ENCODE peak calls at places on chromosomes 11 and 22, in four cellular contexts. K, G, D and Y are unnamed samples.

GRCh38 chr11:26286472-26287066 is 45.4 kb upstream of the ANO3 start:
- DNase-seq in G (no peak), K (peak; percentile 42), D (peak; percentile 24), Y (no peak)

GRCh38 chr11:122162095-122162494 is 46.1 kb upstream of the BLID start:
- DNase-seq in G (no peak), D (no peak), K (no peak), Y (no peak)

GRCh38 chr22:37328017-37328416 is 45.7 kb downstream of the CYTH4 start:
- DNase-seq in D (peak; percentile 88), G (no peak), K (peak; percentile 56), Y (no peak)

GRCh38 chr11:1205121-1205986 is 17.5 kb upstream of the MUC5B start:
- DNase-seq in G (peak; percentile 7), K (no peak), D (no peak), Y (no peak)

GRCh38 chr11:2533642-2534115 is 88.9 kb downstream of the KCNQ1 start:
- DNase-seq in G (peak; percentile 48), D (peak; percentile 90), K (peak; percentile 89), Y (no peak)

GRCh38 chr11:3136542-3137455 is 28.3 kb downstream of the OSBPL5 start:
- DNase-seq in D (no peak), G (no peak), K (no peak), Y (no peak)

GRCh38 chr22:38176170-38176741 is 5.4 kb downstream of the PLA2G6 start:
- DNase-seq in G (no peak), K (peak; percentile 82), D (peak; percentile 88), Y (no peak)

GRCh38 chr11:47573321-47573720 is 5.4 kb downstream of the KBTBD4 start:
- DNase-seq in K (no peak), G (no peak), D (no peak), Y (no peak)

GRCh38 chr11:104033134-104033533 is 3.3 kb upstream of the DDI1 start:
- DNase-seq in G (no peak), D (peak; percentile 76), K (peak; percentile 87), Y (no peak)

GRCh38 chr11:128343870-128344269 is 243.5 kb downstream of the ETS1 start:
- DNase-seq in G (no peak), K (no peak), D (no peak), Y (no peak)

GRCh38 chr11:122101625-122102291 is 14.3 kb downstream of the BLID start:
- DNase-seq in K (peak; percentile 89), D (peak; percentile 88), G (peak; percentile 41), Y (no peak)

GRCh38 chr11:102367364-102367763 is 20.4 kb downstream of the BIRC2 start:
- DNase-seq in G (no peak), D (no peak), K (peak; percentile 43), Y (no peak)

GRCh38 chr11:125062931-125063428 is at the start of gene SLC37A2:
- DNase-seq in D (peak; percentile 44), G (peak; percentile 68), K (peak; percentile 47), Y (peak; percentile 54)
- TF ChIP-seq CTCF in D (no peak), G (peak; percentile 52), K (no peak), Y (peak; percentile 3)

DNA sequence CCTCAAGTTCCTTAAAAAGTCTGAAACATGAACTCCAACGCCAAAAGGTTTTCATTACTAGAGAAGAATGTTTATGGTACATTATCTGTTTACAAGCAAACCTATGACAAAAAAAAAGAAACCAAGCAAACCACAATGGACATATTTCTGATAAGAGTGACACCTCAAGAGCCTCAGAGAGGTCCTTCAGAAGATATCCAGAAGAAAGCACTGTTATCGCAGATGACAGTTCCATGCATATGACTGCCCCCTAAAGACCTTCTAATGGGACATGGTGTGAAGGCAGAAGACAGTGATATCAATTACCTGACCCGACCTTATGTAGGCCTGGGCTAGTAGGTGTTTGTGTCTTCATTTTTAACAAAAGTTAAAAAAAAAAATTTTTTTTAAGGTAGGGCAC is 3.1 kb downstream of the HDHD5 start:
- DNase-seq in K (no peak), G (no peak), D (no peak), Y (no peak)
- H3K4me3 ChIP-seq in K (no peak overlapping the region), G (no peak overlapping the region), D (no peak overlapping the region), Y (no peak overlapping the region)

GRCh38 chr22:31870890-31871289 is 73.4 kb upstream of the YWHAH start:
- DNase-seq in D (peak; percentile 62), G (no peak), K (no peak), Y (no peak)

GRCh38 chr22:31871475-31871874 is 72.9 kb upstream of the YWHAH start:
- DNase-seq in G (no peak), D (no peak), K (no peak), Y (no peak)

GRCh38 chr22:31874821-31875220 is 69.5 kb upstream of the YWHAH start:
- DNase-seq in K (no peak), D (no peak), G (no peak), Y (no peak)

GRCh38 chr22:31876156-31877035 is 67.9 kb upstream of the YWHAH start:
- DNase-seq in D (no peak), G (no peak), K (peak; percentile 69), Y (no peak)

GRCh38 chr22:31872209-31872608 is 72.1 kb upstream of the YWHAH start:
- DNase-seq in D (no peak), K (no peak), G (no peak), Y (no peak)
- TF ChIP-seq CTCF in D (no peak), K (peak; percentile 12), G (peak; percentile 40), Y (peak; percentile 8)

DNA sequence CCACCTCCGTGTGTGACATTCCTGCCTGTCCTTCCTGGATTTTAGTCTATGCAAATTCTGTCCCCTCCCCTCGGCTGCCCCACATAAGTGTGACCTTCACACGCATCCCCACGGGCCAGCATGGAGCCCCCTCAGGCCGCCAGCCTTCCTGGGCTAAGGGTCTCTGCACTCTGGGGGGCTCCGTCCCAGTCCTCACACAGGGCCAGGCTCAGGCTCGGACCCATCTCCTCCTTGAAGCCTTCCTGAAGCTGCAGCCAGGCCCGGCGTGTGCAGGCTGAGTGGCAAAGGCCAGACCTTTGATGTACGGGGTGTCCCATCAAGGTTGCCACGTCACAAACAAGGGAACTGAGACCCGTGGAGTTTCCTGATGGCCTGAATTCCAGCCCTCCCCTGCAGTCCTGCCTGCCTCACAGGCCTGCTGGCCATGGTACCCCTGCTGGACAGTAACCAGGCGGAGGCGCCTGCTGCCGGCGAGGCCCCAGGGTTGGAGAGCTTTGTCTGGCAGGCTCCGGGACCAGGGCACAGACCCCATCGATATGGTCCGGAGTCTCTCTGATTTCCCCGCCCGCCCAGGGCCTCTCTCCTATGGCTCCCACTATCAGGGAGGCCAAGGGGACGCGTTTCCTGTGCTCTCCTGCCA is 791.7 kb downstream of the BRD1 start:
- DNase-seq in K (no peak), G (no peak), D (no peak), Y (no peak)
- H3K4me3 ChIP-seq in K (no peak overlapping the region), G (no peak overlapping the region), D (no peak overlapping the region), Y (no peak overlapping the region)

DNA sequence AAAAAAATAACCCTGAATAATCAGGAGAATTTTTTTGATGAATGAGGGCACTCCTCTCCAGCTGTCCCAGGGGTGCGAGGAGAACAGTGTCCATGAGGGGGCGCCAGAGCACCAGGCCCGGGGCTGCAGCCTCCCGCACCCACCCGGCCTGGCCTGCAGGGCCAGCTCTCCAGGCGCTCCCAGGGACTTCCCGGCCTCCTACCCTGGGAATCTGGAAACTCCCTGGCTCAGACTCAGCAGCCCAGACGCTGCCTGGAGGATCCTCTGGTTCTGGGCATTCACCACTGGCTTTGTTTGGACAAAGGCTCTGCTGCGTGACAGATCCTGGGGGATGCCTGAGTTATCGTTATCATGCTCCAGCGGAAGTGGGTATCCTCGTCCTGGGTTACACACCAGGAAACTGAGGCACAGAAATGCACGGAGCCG is 31.0 kb downstream of the MCM5 start:
- DNase-seq in G (peak; percentile 89), D (peak; percentile 85), K (peak; percentile 96), Y (no peak)
- TF ChIP-seq CTCF in G (peak; percentile 99), D (peak; percentile 91), K (peak; percentile 99), Y (peak; percentile 78)

DNA sequence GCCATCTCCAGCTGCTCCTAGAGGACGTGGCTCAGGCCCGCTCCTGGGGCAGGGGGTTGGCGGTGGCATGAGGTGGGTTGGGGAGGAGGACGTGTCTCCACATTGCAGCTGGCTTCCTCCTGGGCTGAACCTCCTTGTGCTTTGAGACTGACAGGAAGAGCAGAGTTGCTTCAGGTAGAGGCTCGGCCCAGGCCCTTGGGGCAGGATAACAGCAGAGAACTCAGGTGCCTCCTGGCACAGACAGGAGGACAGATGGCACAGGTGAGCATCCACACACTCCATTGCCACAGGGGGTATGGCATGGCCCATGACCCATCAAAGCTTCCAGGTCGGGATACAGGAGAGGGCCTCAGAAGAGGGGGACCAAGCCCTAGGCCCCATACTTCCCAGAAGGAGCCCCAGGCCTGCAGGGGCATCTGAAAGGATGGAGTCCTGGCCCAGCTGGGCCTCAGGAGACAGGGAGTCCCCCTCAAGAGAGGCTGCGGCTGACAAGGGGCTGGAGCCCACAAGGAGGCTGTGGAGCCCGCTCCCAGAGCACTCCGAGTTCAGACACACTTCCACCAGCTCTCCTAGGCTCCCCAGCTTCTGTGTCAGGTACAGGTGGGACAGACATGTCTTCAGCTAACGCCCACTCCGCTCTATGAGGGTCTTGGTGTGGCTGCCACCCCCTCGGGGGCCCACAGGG is 2.0 kb upstream of the KLHL35 start:
- DNase-seq in K (no peak), G (no peak), D (no peak), Y (no peak)
- H3K4me3 ChIP-seq in K (no peak overlapping the region), G (no peak overlapping the region), D (no peak overlapping the region), Y (no peak overlapping the region)

GRCh38 chr11:17720796-17721171 is 1.4 kb downstream of the MYOD1 start:
- DNase-seq in K (no peak), D (no peak), G (no peak), Y (no peak)

GRCh38 chr11:17721242-17721999 is 2.0 kb downstream of the MYOD1 start:
- DNase-seq in D (no peak), G (no peak), K (no peak), Y (no peak)

GRCh38 chr11:17719940-17720795 is 797 bp downstream of the MYOD1 start:
- DNase-seq in D (peak; percentile 19), G (no peak), K (no peak), Y (no peak)

GRCh38 chr11:17724020-17724908 is 4.9 kb downstream of the MYOD1 start:
- DNase-seq in D (no peak), K (no peak), G (no peak), Y (no peak)

DNA sequence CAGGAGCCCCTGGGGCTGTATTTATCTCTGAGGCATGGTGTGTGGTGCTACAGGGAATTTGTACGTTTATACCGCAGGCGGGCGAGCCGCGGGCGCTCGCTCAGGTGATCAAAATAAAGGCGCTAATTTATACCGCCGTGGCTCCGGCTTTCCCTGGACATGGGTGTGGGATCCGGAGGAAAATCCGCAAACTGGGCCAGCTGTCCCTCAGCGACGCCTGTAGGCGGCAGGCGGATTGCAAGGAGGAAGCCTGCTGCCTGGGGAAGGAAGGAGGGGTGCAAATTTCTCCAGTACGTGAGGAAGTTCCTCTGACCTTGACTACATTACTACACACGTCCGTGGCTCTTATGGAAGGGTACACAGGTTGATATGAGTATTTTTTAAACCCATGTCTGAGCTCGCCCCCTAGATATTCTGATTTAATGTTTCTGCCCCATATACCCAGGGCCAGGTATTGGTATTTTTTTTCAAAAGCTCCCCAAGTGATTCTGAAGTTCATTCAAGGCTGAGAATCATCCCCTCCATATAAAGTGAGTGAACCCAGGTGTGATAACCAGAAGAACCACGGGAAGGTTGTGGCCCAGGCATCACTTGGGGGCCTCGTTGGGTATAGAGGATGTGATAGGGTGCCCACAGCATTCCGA is 2.8 kb downstream of the MYOD1 start:
- DNase-seq in G (no peak), K (peak; percentile 28), D (no peak), Y (no peak)
- TF ChIP-seq CTCF in G (peak; percentile 21), K (peak; percentile 58), D (peak; percentile 33), Y (no peak)